ENCODE peak calls at places on chromosomes 4 and X, in five cellular contexts. F is SK-N-SH, S is GM13977, G is right atrium auricular region, R is HFF-Myc. P is an unnamed sample.

GRCh38 chr4:139530833-139531427 is 25.1 kb downstream of the SETD7 start:
- DNase-seq in S (peak; percentile 71), F (peak; percentile 68), G (no peak), R (no peak), P (no peak)

GRCh38 chrX:37967714-37968113 is 38.6 kb upstream of the SYTL5 start:
- DNase-seq in F (no peak), R (no peak), G (no peak), S (no peak), P (no peak)

GRCh38 chr4:146495277-146495676 is 26.5 kb downstream of the SLC10A7 start:
- DNase-seq in S (no peak), R (no peak), F (no peak), G (no peak), P (no peak)

GRCh38 chrX:120315776-120316175 is 4.5 kb upstream of the TMEM255A start:
- DNase-seq in F (no peak), S (no peak), G (no peak), R (no peak), P (no peak)

GRCh38 chr4:41746025-41746439 is 2.5 kb downstream of the PHOX2B start:
- DNase-seq in R (no peak), S (peak; percentile 14), F (no peak), G (no peak), P (no peak)

GRCh38 chrX:154750301-154751120 is at the start of gene GAB3:
- DNase-seq in R (no peak), F (peak; percentile 65), S (peak; percentile 47), G (no peak), P (no peak)

GRCh38 chr4:99076292-99076976 is 12.2 kb downstream of the ADH5 start:
- DNase-seq in F (no peak), G (no peak), R (no peak), S (no peak), P (no peak)

GRCh38 chr4:25069014-25069413 is 38.3 kb upstream of the LGI2 start:
- DNase-seq in S (no peak), G (no peak), F (no peak), R (no peak), P (no peak)

GRCh38 chr4:155666701-155667537 is at the start of gene GUCY1A1:
- DNase-seq in R (no peak), F (peak; percentile 75), S (peak; percentile 40), G (peak; percentile 67), P (peak; percentile 83)
- TF ChIP-seq CTCF in R (no peak), F (no peak), S (no peak), G (no peak), P (no peak)

DNA sequence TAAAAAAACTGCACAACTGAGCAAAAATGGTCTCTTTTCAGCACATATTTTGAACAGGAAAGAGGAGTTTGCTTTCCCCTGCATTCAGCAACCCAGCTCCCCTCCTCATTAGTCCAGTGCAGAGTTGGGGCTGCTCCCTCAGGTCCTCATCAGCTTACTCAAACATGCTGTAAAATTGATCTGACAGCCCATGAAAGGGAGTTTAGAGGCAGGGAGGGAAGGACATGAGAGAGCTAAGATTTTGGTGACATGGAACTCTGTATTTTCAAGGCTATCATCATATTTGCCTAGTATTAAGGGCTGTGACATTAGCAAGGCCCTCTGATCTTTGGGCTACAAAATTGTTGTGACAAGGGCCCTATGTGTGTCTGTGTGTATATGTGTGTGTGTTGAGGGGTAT is 205.6 kb upstream of the TAPT1 start:
- DNase-seq in G (no peak), F (no peak), S (no peak), R (no peak), P (no peak)
- TF ChIP-seq CTCF in G (no peak), F (no peak), S (no peak), R (no peak), P (no peak)

GRCh38 chr4:174283507-174284180 is at the start of the genes CEP44 and FBXO8:
- DNase-seq in S (peak; percentile 52), F (peak; percentile 68), G (peak; percentile 74), R (no peak), P (peak; percentile 85)
- TF ChIP-seq CTCF in S (no peak), F (no peak), G (no peak), R (no peak), P (no peak)

GRCh38 chrX:24219320-24219719 is 69.8 kb downstream of the ZFX start:
- DNase-seq in R (no peak), F (no peak), S (no peak), G (no peak), P (no peak)
- TF ChIP-seq CTCF in R (no peak), F (no peak), S (no peak), G (no peak), P (no peak)

GRCh38 chrX:150408561-150408960 is 45.4 kb downstream of the MAMLD1 start:
- DNase-seq in G (no peak), F (no peak), R (no peak), S (no peak), P (no peak)

GRCh38 chrX:150405006-150405405 is 41.9 kb downstream of the MAMLD1 start:
- DNase-seq in R (no peak), F (no peak), S (no peak), G (no peak), P (no peak)

GRCh38 chrX:150408007-150408406 is 44.9 kb downstream of the MAMLD1 start:
- DNase-seq in F (no peak), R (no peak), G (no peak), S (no peak), P (no peak)

GRCh38 chrX:150406559-150406958 is 43.4 kb downstream of the MAMLD1 start:
- DNase-seq in S (no peak), G (no peak), F (no peak), R (no peak), P (no peak)

DNA sequence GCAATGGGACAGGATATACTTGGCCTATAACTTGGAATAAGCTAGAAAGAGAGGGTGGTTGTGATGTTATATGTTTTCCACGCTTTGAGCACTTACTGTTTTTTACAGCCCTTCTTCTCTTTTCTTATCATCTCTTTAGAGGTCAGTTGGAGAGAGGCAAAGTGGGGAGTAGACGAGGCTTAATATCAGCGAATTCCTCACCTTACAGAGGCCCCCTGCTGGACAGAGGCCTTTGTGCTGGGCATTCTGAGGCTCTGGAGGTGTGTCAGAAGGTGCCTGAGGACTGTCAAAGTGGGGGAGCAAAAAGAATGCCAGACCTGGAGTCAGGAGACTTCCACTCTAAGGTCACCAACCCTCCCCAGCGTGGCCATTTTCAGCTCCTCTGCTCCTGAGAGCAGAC is 42.5 kb downstream of the MAMLD1 start:
- DNase-seq in G (no peak), S (no peak), F (no peak), R (no peak), P (no peak)
- TF ChIP-seq CTCF in G (peak; percentile 12), S (peak; percentile 36), F (peak; percentile 25), R (no peak), P (no peak)

GRCh38 chr4:109574443-109574850 is 14.4 kb downstream of the MCUB start:
- DNase-seq in G (no peak), F (no peak), R (no peak), S (no peak), P (no peak)
- TF ChIP-seq CTCF in G (peak; percentile 59), F (no peak), R (peak; percentile 24), S (peak; percentile 5), P (peak; percentile 33)

DNA sequence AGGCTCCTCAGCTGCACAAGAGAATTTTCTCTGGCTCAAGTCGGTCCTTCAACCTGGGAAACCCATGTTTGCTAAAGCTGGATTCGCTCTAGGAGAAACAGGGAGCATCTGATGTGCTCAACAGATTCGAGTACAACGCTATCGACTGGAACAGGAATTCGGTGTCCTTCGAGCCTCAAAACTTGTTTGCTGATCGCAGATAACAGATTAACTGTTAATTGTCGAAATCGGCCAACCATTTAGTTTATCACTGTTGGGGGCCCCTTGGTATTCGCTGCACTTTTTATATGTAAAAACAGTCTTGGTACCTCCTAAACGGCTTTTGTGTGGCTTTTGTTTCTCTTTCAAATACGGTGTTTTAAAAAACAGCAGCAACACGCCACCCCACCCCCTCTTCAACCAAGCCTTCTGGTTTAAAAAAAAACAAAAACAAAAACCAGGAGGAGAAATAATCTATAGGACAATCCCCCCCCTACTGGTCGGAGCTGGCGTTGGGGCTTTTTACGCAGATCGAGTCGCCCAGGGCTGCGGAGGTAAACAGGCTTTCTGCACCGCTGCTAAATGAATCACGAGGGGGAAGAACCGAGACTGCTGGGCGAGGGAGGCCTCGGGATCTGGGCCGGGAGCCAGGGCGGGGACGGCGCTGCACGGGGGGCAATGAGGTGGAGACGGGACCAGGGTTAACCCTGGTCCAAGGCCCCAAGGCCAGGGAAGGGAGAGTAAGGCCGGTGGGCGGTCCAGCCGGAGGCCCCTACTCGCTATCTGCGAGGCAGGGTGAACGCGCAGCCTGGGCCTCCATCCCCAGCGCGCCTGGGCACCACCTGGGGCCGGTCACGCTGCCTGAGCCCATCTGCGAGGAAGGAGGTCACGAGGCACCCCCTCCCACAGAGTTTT is 71.7 kb upstream of the BCOR start:
- DNase-seq in S (peak; percentile 77), F (peak; percentile 83), G (no peak), R (no peak), P (peak; percentile 89)
- TF ChIP-seq CTCF in S (peak; percentile 55), F (peak; percentile 67), G (peak; percentile 56), R (peak; percentile 42), P (peak; percentile 63)

P was measured in osteocyte.